ENCODE peak calls at places on chromosome 5, in four cellular contexts. O is GM23248, I is pancreas, R is HFF-Myc. T is an unnamed sample.

GRCh38 chr5:89255845-89256463 is 373.0 kb upstream of the MEF2C start:
- DNase-seq in O (peak), I (no peak), R (peak), T (no peak)

GRCh38 chr5:36444582-36444999 is 142.9 kb upstream of the RANBP3L start:
- DNase-seq in O (peak), I (no peak), R (no peak), T (peak)

GRCh38 chr5:74934949-74935751 is 69.0 kb upstream of the FAM169A start:
- DNase-seq in O (peak), I (no peak), R (no peak), T (peak)

GRCh38 chr5:10467281-10468198 is 25.9 kb downstream of the ROPN1L start:
- DNase-seq in O (peak), I (no peak), R (no peak), T (peak)

GRCh38 chr5:31781772-31782171 is 142.8 kb downstream of the PDZD2 start:
- DNase-seq in O (no peak), I (no peak), R (no peak), T (peak)

GRCh38 chr5:133383580-133383939 is 228.8 kb downstream of the FSTL4 start:
- DNase-seq in O (no peak), I (no peak), R (no peak), T (no peak)

GRCh38 chr5:119287547-119288073 is 68.2 kb upstream of the TNFAIP8 start:
- DNase-seq in O (peak), I (no peak), R (no peak), T (no peak)

GRCh38 chr5:143386725-143387124 is 16.8 kb downstream of the NR3C1 start:
- DNase-seq in O (peak), I (no peak), R (no peak), T (no peak)

GRCh38 chr5:9898319-9898718 is 268.2 kb upstream of the TAS2R1 start:
- DNase-seq in O (peak), I (no peak), R (no peak), T (peak)

GRCh38 chr5:179259731-179260323 is 85.4 kb downstream of the ADAMTS2 start:
- DNase-seq in O (no peak), I (no peak), R (no peak), T (no peak)

GRCh38 chr5:152838241-152838786 is 433.2 kb upstream of the NMUR2 start:
- DNase-seq in O (no peak), I (no peak), R (no peak), T (no peak)

GRCh38 chr5:57307516-57307915 is 133.7 kb downstream of the GPBP1 start:
- DNase-seq in O (no peak), I (no peak), R (no peak), T (no peak)

GRCh38 chr5:56053363-56053762 is 58.6 kb upstream of the IL6ST start:
- DNase-seq in O (no peak), I (no peak), R (no peak), T (no peak)

GRCh38 chr5:58763390-58763789 is 180.5 kb downstream of the RAB3C start:
- DNase-seq in O (no peak), I (no peak), R (no peak), T (no peak)

GRCh38 chr5:153551537-153552079 is 61.1 kb downstream of the GRIA1 start:
- DNase-seq in O (peak), I (no peak), R (peak), T (peak)

GRCh38 chr5:96235008-96235910 is 197.8 kb downstream of the PCSK1 start:
- DNase-seq in O (no peak), I (no peak), R (no peak), T (no peak)

GRCh38 chr5:140946578-140946977 is 19.7 kb upstream of the PCDHAC2 start:
- DNase-seq in O (no peak), I (no peak), R (no peak), T (no peak)

GRCh38 chr5:122463221-122463620 is 151.2 kb downstream of the SNCAIP start:
- DNase-seq in O (peak), I (no peak), R (no peak), T (no peak)

GRCh38 chr5:178314961-178315820 is 82.6 kb upstream of the PHYKPL start:
- DNase-seq in O (no peak), I (peak), R (no peak), T (no peak)

GRCh38 chr5:31193591-31194457 is at the start of gene CDH6:
- DNase-seq in O (peak), I (peak), R (no peak), T (peak)

GRCh38 chr5:54049144-54049543 is 261.2 kb downstream of the ARL15 start:
- DNase-seq in O (peak), I (no peak), R (no peak), T (no peak)

GRCh38 chr5:119285070-119285916 is 70.5 kb upstream of the TNFAIP8 start:
- DNase-seq in O (peak), I (no peak), R (no peak), T (no peak)

GRCh38 chr5:167565555-167565954 is 725.9 kb upstream of the WWC1 start:
- DNase-seq in O (peak), I (no peak), R (no peak), T (no peak)

GRCh38 chr5:73233461-73234151 is 60.6 kb downstream of the TMEM174 start:
- DNase-seq in O (no peak), I (peak), R (no peak), T (no peak)

GRCh38 chr5:78547171-78547570 is 101.4 kb downstream of the LHFPL2 start:
- DNase-seq in O (peak), I (no peak), R (no peak), T (peak)

GRCh38 chr5:137566780-137567179 is 67.7 kb upstream of the SPOCK1 start:
- DNase-seq in O (peak), I (no peak), R (no peak), T (peak)

GRCh38 chr5:128228506-128228905 is 144.9 kb downstream of the SLC12A2 start:
- DNase-seq in O (peak), I (no peak), R (peak), T (peak)

GRCh38 chr5:35963381-35963843 is 25.0 kb upstream of the CAPSL start:
- DNase-seq in O (peak), I (no peak), R (no peak), T (no peak)

GRCh38 chr5:143964919-143965318 is 153.0 kb downstream of the HMHB1 start:
- DNase-seq in O (peak), I (no peak), R (no peak), T (no peak)

GRCh38 chr5:128782446-128782845 is 182.8 kb upstream of the SLC27A6 start:
- DNase-seq in O (peak), I (no peak), R (peak), T (peak)

GRCh38 chr5:87339986-87340385 is 72.3 kb downstream of the RASA1 start:
- DNase-seq in O (no peak), I (no peak), R (no peak), T (no peak)

GRCh38 chr5:120938604-120939003 is 474.5 kb downstream of the PRR16 start:
- DNase-seq in O (no peak), I (no peak), R (no peak), T (no peak)

GRCh38 chr5:459562-460412 is 16.8 kb downstream of the EXOC3 start:
- DNase-seq in O (no peak), I (no peak), R (no peak), T (no peak)

GRCh38 chr5:180908998-180909731 is 10.2 kb downstream of the BTNL8 start:
- DNase-seq in O (no peak), I (no peak), R (no peak), T (no peak)

GRCh38 chr5:34897646-34898045 is 17.7 kb downstream of the RAD1 start:
- DNase-seq in O (peak), I (no peak), R (no peak), T (no peak)

GRCh38 chr5:38953426-38953825 is 107.6 kb downstream of the OSMR start:
- DNase-seq in O (no peak), I (no peak), R (no peak), T (no peak)

GRCh38 chr5:59519338-59519737 is 374.2 kb downstream of the PDE4D start:
- DNase-seq in O (no peak), I (no peak), R (no peak), T (no peak)

GRCh38 chr5:157951673-157952373 is 92.9 kb upstream of the CLINT1 start:
- DNase-seq in O (no peak), I (no peak), R (no peak), T (no peak)

GRCh38 chr5:172868924-172869565 is 35.0 kb downstream of the ERGIC1 start:
- DNase-seq in O (peak), I (no peak), R (no peak), T (peak)

GRCh38 chr5:172868436-172868923 is 34.4 kb downstream of the ERGIC1 start:
- DNase-seq in O (peak), I (no peak), R (no peak), T (peak)

GRCh38 chr5:172866378-172866777 is 32.3 kb downstream of the ERGIC1 start:
- DNase-seq in O (no peak), I (no peak), R (no peak), T (no peak)

GRCh38 chr5:172866802-172867748 is 33.0 kb downstream of the ERGIC1 start:
- DNase-seq in O (no peak), I (no peak), R (no peak), T (no peak)

DNA sequence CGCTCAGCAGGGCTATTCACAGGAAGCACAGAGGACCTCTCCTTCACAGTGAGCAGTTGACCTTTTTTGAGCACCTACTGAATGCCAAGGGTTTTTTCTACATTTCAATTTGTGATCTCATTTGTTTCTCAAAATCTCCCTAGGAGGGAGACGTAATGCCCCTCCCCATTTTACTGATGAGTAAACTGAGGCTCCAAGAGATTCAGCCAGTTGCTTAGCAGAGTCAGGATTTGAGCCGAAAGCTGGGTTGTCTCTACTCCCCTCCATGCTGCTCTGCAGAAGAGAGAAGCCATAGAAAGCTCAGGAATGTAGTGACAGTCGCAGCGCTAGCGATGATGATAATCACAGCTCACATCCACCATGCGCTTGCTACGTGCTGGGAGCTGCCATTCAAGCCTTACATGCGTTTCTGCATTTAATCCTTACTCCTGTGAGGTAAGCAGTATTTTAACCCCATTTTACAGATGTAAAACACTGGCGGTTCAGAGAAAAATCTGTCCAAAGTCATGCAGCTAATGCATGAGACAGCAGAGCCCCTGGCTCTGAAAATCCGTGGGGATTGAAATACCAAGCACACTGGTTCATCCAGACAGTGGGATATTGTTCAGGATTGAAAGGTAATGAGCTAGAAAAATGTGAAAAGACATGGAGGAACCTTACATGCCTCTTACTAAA is 33.8 kb downstream of the ERGIC1 start:
- DNase-seq in O (peak), I (no peak), R (no peak), T (no peak)
- H3K4me3 ChIP-seq in O (peak), I (no peak), R (no peak), T (no peak)

GRCh38 chr5:27472875-27473274 is 434.5 kb upstream of the CDH9 start:
- DNase-seq in O (peak), I (no peak), R (no peak), T (no peak)
- H3K4me3 ChIP-seq in O (peak), I (no peak), R (peak), T (no peak)

GRCh38 chr5:65512170-65512937 is 30.6 kb upstream of the ADAMTS6 start:
- DNase-seq in O (no peak), I (no peak), R (no peak), T (no peak)

GRCh38 chr5:65508978-65509377 is 27.3 kb upstream of the ADAMTS6 start:
- DNase-seq in O (peak), I (no peak), R (no peak), T (no peak)

DNA sequence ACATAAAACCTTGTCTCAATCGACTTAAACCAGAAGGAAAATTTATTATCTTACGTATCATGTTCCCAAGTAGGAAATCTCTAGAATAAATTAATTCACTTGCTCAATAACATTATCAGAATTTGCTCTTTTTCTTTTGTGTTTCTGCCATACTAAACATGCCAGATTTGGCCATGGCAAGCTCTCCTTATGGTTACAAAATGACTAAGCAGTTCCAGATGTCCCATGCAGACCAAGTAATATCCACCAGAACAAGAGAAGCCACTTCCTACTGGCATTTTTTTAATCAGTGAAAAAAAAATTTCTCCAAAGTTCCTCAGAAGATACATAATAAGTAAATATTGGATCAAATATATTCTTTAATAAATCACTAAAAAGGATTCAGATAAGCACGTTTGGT is 25.2 kb upstream of the ADAMTS6 start:
- DNase-seq in O (peak), I (no peak), R (no peak), T (no peak)
- H3K4me3 ChIP-seq in O (peak), I (no peak), R (no peak), T (no peak)

DNA sequence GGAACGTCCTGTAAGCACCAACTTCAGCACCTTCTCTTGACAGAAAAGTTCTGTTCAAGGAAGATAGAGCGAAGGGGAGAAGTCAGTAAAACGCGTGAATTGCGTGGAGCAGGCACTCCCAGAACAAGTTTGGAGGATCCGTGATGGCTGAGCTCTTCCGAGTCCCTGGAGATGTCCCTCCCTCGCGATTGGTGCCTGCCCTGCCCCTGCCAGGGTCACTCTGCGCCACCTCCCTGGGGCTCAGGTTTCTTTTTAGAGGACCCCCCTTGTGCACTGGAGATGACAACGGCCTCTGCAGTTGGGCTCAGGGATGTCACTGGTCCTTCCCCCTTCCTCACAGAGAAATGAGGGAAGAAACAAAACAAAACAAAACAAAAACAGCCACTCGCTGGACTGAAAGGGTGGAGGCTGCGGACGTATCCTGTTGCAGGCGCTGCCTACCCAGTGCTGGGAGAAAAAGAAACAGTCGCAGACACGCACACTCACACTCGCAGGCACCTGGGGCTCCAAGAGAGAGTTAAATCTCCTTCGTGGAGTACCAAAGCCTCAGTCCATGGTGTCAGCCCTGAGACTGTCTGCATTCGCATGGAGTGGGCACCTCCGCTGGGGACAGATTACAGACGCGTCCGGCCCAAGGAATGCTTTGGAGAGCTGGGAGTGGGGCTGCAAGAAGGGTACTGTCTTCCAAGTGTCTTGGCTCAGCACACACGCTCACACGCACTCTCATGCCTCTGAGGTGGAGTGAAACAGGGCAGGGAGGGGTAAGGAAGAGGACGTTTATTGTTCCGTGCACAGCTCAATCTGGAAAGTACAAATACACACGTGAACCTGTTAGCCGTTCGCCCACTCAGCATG is 512.6 kb downstream of the SLCO4C1 start:
- DNase-seq in O (no peak), I (no peak), R (no peak), T (no peak)
- H3K4me3 ChIP-seq in O (peak), I (no peak), R (no peak), T (no peak)

DNA sequence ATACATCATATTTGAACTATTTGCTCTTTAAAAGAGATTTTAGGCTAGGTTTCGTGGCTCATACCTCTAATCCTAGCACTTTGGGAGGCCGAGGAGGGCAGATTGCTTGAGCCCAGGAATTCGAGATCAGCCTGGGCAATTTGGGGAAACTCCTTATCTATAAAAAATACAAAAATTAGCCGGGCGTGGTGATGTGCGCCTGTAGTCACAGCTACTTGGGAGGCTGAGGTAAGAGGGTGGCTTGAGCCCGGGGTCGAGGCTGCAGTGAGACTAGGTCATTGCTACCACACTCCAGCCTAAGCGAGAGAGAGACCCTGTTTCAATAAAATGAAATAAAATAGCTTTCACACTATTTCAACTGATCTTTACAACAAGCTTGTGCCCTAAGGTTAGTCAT is 500 bp upstream of the MRPL22 start:
- DNase-seq in O (no peak), I (no peak), R (no peak), T (no peak)
- H3K4me3 ChIP-seq in O (peak), I (peak), R (peak), T (peak)

DNA sequence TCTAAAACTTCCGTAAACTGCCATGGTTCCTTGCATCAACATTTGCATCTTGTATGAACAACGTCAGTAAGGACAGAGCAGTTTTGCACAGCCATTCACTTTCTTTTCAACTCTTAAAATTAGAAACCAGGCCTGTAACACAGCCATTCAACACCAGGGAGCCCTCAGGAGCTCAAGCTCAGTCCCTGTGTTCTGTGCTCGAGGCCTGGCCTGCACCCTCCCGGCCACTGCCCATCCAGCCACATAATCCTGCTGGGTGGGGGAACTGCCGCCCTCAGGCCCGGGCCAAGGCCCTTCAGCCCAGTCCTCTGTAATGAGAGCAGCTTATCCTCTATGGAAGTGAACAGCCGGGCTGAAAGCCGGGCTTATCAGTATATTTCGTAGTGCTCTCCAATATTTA is 33.1 kb upstream of the SLC6A3 start:
- DNase-seq in O (no peak), I (peak), R (no peak), T (no peak)
- H3K4me3 ChIP-seq in O (no peak), I (no peak), R (no peak), T (no peak)